ENCODE peak calls at places on chromosomes 7 and 10, in nine cellular contexts. One of them, this sample, is unnamed.
A peak's percentile ranks its signal among the peaks of the same experiment; 100 is the strongest.

GRCh38 chr10:11875499-11876281 is 52.5 kb downstream of the PROSER2 start:
- DNase-seq in neural progenitor cell: peak; percentile 28
- DNase-seq in lower leg skin: peak; percentile 95
- DNase-seq in AG08396: peak; percentile 99
- DNase-seq in hepatic stellate cell: peak; percentile 81
- DNase-seq in GM06990: no peak
- DNase-seq in amniotic stem cell: no peak
- DNase-seq in activated CD4-positive, alpha-beta T cell treated with anti-CD3 and anti-CD28 coated beads for 24 hours: no peak
- DNase-seq in SIG-M5: no peak
- DNase-seq in this sample: peak; percentile 96

GRCh38 chr7:3210531-3210930 is 90.5 kb upstream of the SDK1 start:
- DNase-seq in neural progenitor cell: peak; percentile 40
- DNase-seq in amniotic stem cell: no peak
- DNase-seq in hepatic stellate cell: no peak
- DNase-seq in activated CD4-positive, alpha-beta T cell treated with anti-CD3 and anti-CD28 coated beads for 24 hours: no peak
- DNase-seq in AG08396: no peak
- DNase-seq in lower leg skin: peak; percentile 70
- DNase-seq in SIG-M5: no peak
- DNase-seq in GM06990: no peak
- DNase-seq in this sample: no peak

GRCh38 chr10:21518629-21519321 is 6.7 kb downstream of the SKIDA1 start:
- DNase-seq in neural progenitor cell: peak; percentile 65
- DNase-seq in GM06990: no peak
- DNase-seq in activated CD4-positive, alpha-beta T cell treated with anti-CD3 and anti-CD28 coated beads for 24 hours: no peak
- DNase-seq in hepatic stellate cell: no peak
- DNase-seq in lower leg skin: peak; percentile 75
- DNase-seq in amniotic stem cell: no peak
- DNase-seq in SIG-M5: no peak
- DNase-seq in AG08396: no peak
- DNase-seq in this sample: no peak

GRCh38 chr7:128437426-128438332 is 18.0 kb upstream of the HILPDA start:
- DNase-seq in SIG-M5: peak; percentile 84
- DNase-seq in activated CD4-positive, alpha-beta T cell treated with anti-CD3 and anti-CD28 coated beads for 24 hours: no peak
- DNase-seq in amniotic stem cell: no peak
- DNase-seq in GM06990: no peak
- DNase-seq in neural progenitor cell: no peak
- DNase-seq in lower leg skin: no peak
- DNase-seq in AG08396: no peak
- DNase-seq in hepatic stellate cell: no peak
- DNase-seq in this sample: no peak

GRCh38 chr7:92717601-92717981 is 118.8 kb downstream of the CDK6 start:
- DNase-seq in hepatic stellate cell: no peak
- DNase-seq in amniotic stem cell: no peak
- DNase-seq in neural progenitor cell: no peak
- DNase-seq in lower leg skin: no peak
- DNase-seq in AG08396: no peak
- DNase-seq in SIG-M5: no peak
- DNase-seq in activated CD4-positive, alpha-beta T cell treated with anti-CD3 and anti-CD28 coated beads for 24 hours: no peak
- DNase-seq in GM06990: no peak
- DNase-seq in this sample: no peak

GRCh38 chr10:113665806-113666354 is 2.0 kb upstream of the NRAP start:
- DNase-seq in AG08396: peak; percentile 67
- DNase-seq in SIG-M5: no peak
- DNase-seq in GM06990: no peak
- DNase-seq in hepatic stellate cell: peak; percentile 43
- DNase-seq in activated CD4-positive, alpha-beta T cell treated with anti-CD3 and anti-CD28 coated beads for 24 hours: no peak
- DNase-seq in neural progenitor cell: peak; percentile 53
- DNase-seq in lower leg skin: no peak
- DNase-seq in amniotic stem cell: peak; percentile 48
- DNase-seq in this sample: peak; percentile 57

GRCh38 chr10:132134541-132135397 is 52.0 kb upstream of the DPYSL4 start:
- DNase-seq in SIG-M5: no peak
- DNase-seq in hepatic stellate cell: no peak
- DNase-seq in AG08396: no peak
- DNase-seq in GM06990: no peak
- DNase-seq in amniotic stem cell: no peak
- DNase-seq in lower leg skin: no peak
- DNase-seq in activated CD4-positive, alpha-beta T cell treated with anti-CD3 and anti-CD28 coated beads for 24 hours: no peak
- DNase-seq in neural progenitor cell: no peak
- DNase-seq in this sample: no peak

GRCh38 chr7:149232362-149232761 is 7.1 kb upstream of the ZNF212 start:
- DNase-seq in GM06990: no peak
- DNase-seq in neural progenitor cell: no peak
- DNase-seq in amniotic stem cell: no peak
- DNase-seq in hepatic stellate cell: no peak
- DNase-seq in SIG-M5: no peak
- DNase-seq in activated CD4-positive, alpha-beta T cell treated with anti-CD3 and anti-CD28 coated beads for 24 hours: no peak
- DNase-seq in AG08396: no peak
- DNase-seq in lower leg skin: no peak
- DNase-seq in this sample: no peak

GRCh38 chr10:102627446-102628293 is 16.6 kb upstream of the TRIM8 start:
- DNase-seq in lower leg skin: peak; percentile 83
- DNase-seq in AG08396: peak; percentile 64
- DNase-seq in neural progenitor cell: peak; percentile 91
- DNase-seq in hepatic stellate cell: peak; percentile 81
- DNase-seq in GM06990: no peak
- DNase-seq in amniotic stem cell: peak; percentile 46
- DNase-seq in SIG-M5: no peak
- DNase-seq in activated CD4-positive, alpha-beta T cell treated with anti-CD3 and anti-CD28 coated beads for 24 hours: no peak
- DNase-seq in this sample: peak; percentile 71

GRCh38 chr10:128103229-128103714 is 23.0 kb downstream of the MKI67 start:
- DNase-seq in lower leg skin: peak; percentile 78
- DNase-seq in SIG-M5: no peak
- DNase-seq in hepatic stellate cell: no peak
- DNase-seq in neural progenitor cell: no peak
- DNase-seq in activated CD4-positive, alpha-beta T cell treated with anti-CD3 and anti-CD28 coated beads for 24 hours: no peak
- DNase-seq in GM06990: no peak
- DNase-seq in amniotic stem cell: no peak
- DNase-seq in AG08396: no peak
- DNase-seq in this sample: no peak

GRCh38 chr7:47661051-47661714 is 79.3 kb upstream of the TNS3 start:
- DNase-seq in neural progenitor cell: no peak
- DNase-seq in GM06990: no peak
- DNase-seq in amniotic stem cell: no peak
- DNase-seq in AG08396: no peak
- DNase-seq in lower leg skin: no peak
- DNase-seq in hepatic stellate cell: no peak
- DNase-seq in SIG-M5: no peak
- DNase-seq in activated CD4-positive, alpha-beta T cell treated with anti-CD3 and anti-CD28 coated beads for 24 hours: no peak
- DNase-seq in this sample: no peak

GRCh38 chr7:155208681-155209477 is 88.8 kb upstream of the INSIG1 start:
- DNase-seq in amniotic stem cell: no peak
- DNase-seq in lower leg skin: no peak
- DNase-seq in SIG-M5: no peak
- DNase-seq in hepatic stellate cell: peak; percentile 46
- DNase-seq in activated CD4-positive, alpha-beta T cell treated with anti-CD3 and anti-CD28 coated beads for 24 hours: no peak
- DNase-seq in GM06990: no peak
- DNase-seq in neural progenitor cell: no peak
- DNase-seq in AG08396: no peak
- DNase-seq in this sample: peak; percentile 32

GRCh38 chr7:82080254-82080924 is 310.5 kb upstream of the HGF start:
- DNase-seq in GM06990: peak; percentile 66
- DNase-seq in AG08396: no peak
- DNase-seq in activated CD4-positive, alpha-beta T cell treated with anti-CD3 and anti-CD28 coated beads for 24 hours: no peak
- DNase-seq in lower leg skin: no peak
- DNase-seq in amniotic stem cell: no peak
- DNase-seq in SIG-M5: no peak
- DNase-seq in hepatic stellate cell: no peak
- DNase-seq in neural progenitor cell: no peak
- DNase-seq in this sample: no peak

GRCh38 chr7:29255199-29255838 is 60.7 kb downstream of the CHN2 start:
- DNase-seq in SIG-M5: no peak
- DNase-seq in GM06990: no peak
- DNase-seq in AG08396: no peak
- DNase-seq in neural progenitor cell: no peak
- DNase-seq in lower leg skin: no peak
- DNase-seq in amniotic stem cell: no peak
- DNase-seq in hepatic stellate cell: no peak
- DNase-seq in activated CD4-positive, alpha-beta T cell treated with anti-CD3 and anti-CD28 coated beads for 24 hours: no peak
- DNase-seq in this sample: peak; percentile 38

GRCh38 chr7:103119791-103120291 is 29.1 kb downstream of the NAPEPLD start:
- DNase-seq in neural progenitor cell: peak; percentile 15
- DNase-seq in amniotic stem cell: no peak
- DNase-seq in hepatic stellate cell: no peak
- DNase-seq in SIG-M5: no peak
- DNase-seq in GM06990: no peak
- DNase-seq in activated CD4-positive, alpha-beta T cell treated with anti-CD3 and anti-CD28 coated beads for 24 hours: no peak
- DNase-seq in AG08396: no peak
- DNase-seq in lower leg skin: no peak
- DNase-seq in this sample: no peak

GRCh38 chr10:19245889-19246841 is 197.6 kb downstream of the MALRD1 start:
- DNase-seq in hepatic stellate cell: no peak
- DNase-seq in activated CD4-positive, alpha-beta T cell treated with anti-CD3 and anti-CD28 coated beads for 24 hours: no peak
- DNase-seq in neural progenitor cell: no peak
- DNase-seq in GM06990: no peak
- DNase-seq in amniotic stem cell: no peak
- DNase-seq in SIG-M5: no peak
- DNase-seq in lower leg skin: no peak
- DNase-seq in AG08396: no peak
- DNase-seq in this sample: no peak

GRCh38 chr7:7709263-7709662 is 9.1 kb downstream of the RPA3 start:
- DNase-seq in GM06990: no peak
- DNase-seq in SIG-M5: no peak
- DNase-seq in neural progenitor cell: peak; percentile 58
- DNase-seq in AG08396: no peak
- DNase-seq in amniotic stem cell: no peak
- DNase-seq in activated CD4-positive, alpha-beta T cell treated with anti-CD3 and anti-CD28 coated beads for 24 hours: no peak
- DNase-seq in hepatic stellate cell: no peak
- DNase-seq in lower leg skin: no peak
- DNase-seq in this sample: no peak

GRCh38 chr7:151637781-151638261 is 118.1 kb upstream of the RHEB start:
- DNase-seq in lower leg skin: no peak
- DNase-seq in hepatic stellate cell: peak; percentile 55
- DNase-seq in SIG-M5: no peak
- DNase-seq in neural progenitor cell: no peak
- DNase-seq in GM06990: no peak
- DNase-seq in AG08396: no peak
- DNase-seq in amniotic stem cell: no peak
- DNase-seq in activated CD4-positive, alpha-beta T cell treated with anti-CD3 and anti-CD28 coated beads for 24 hours: no peak
- DNase-seq in this sample: peak; percentile 46